ENCODE peak calls at places on chromosomes 16 and 17, in six cellular contexts. C is OCI-LY7; D is T-helper 2 cell; Z is CD4-positive, alpha-beta T cell; I is skeletal muscle cell; L is mesenchymal stem cell. E is an unnamed sample.

GRCh38 chr17:81510798-81511549 is 1.6 kb downstream of the ACTG1 start:
- DNase-seq in C (peak), D (no peak), Z (peak), I (no peak), L (no peak), E (peak)

GRCh38 chr16:79816081-79816497 is 215.6 kb upstream of the MAF start:
- DNase-seq in C (no peak), D (no peak), Z (no peak), I (no peak), L (no peak), E (no peak)

GRCh38 chr17:37384560-37385160 is 8.9 kb downstream of the C17orf78 start:
- DNase-seq in C (no peak), D (no peak), Z (no peak), I (no peak), L (no peak), E (peak)

GRCh38 chr17:19464033-19465026 is 53.3 kb downstream of the RNF112 start:
- DNase-seq in C (peak), D (no peak), Z (no peak), I (no peak), L (no peak), E (no peak)

GRCh38 chr17:40121191-40121885 is 433 bp upstream of the MSL1 start:
- DNase-seq in C (peak), D (no peak), Z (no peak), I (no peak), L (peak), E (peak)

GRCh38 chr17:351436-351713 is 1.2 kb downstream of the RPH3AL start:
- DNase-seq in C (no peak), D (no peak), Z (no peak), I (no peak), L (no peak), E (no peak)

GRCh38 chr16:49754495-49755290 is 101.2 kb downstream of the ZNF423 start:
- DNase-seq in C (no peak), D (no peak), Z (no peak), I (no peak), L (peak), E (no peak)

GRCh38 chr16:72404299-72404698 is 232.3 kb upstream of the PMFBP1 start:
- DNase-seq in C (no peak), D (no peak), Z (no peak), I (peak), L (no peak), E (no peak)

E was measured in fibroblast of villous mesenchyme.